ENCODE peak calls at places on chromosomes 3 and 15, in seven cellular contexts. F is HCT116, C is SK-N-SH, J is GM12878, W is H1, A is HepG2, Y is K562. Z is an unnamed sample. For H3K9me3 and H3K4me1, the result is how much of the 10 kb centered on the place peaks cover.

GRCh38 chr3:43013743-43014155 is 34.6 kb downstream of the GASK1A start:
- DNase-seq in Y (no peak), W (no peak), F (no peak), A (no peak), J (no peak), C (no peak), Z (no peak)

GRCh38 chr3:116630494-116630893 is 79.1 kb upstream of the TUSC7 start:
- DNase-seq in C (no peak), J (no peak), F (no peak), Y (no peak), A (no peak), W (no peak), Z (no peak)

GRCh38 chr3:123193448-123194101 is 8.2 kb upstream of the SEC22A start:
- DNase-seq in J (no peak), A (no peak), F (no peak), W (no peak), Y (no peak), C (no peak), Z (no peak)

GRCh38 chr3:61723038-61723437 is 161.7 kb downstream of the PTPRG start:
- DNase-seq in Y (no peak), C (no peak), J (no peak), A (no peak), W (no peak), F (no peak), Z (no peak)

GRCh38 chr3:73215286-73215685 is 153.8 kb downstream of the EBLN2 start:
- DNase-seq in A (no peak), J (no peak), W (no peak), F (no peak), C (no peak), Y (no peak), Z (no peak)

GRCh38 chr3:14235003-14235876 is 56.6 kb downstream of the LSM3 start:
- DNase-seq in A (no peak), F (no peak), C (no peak), J (no peak), W (no peak), Y (peak), Z (no peak)

GRCh38 chr3:63034106-63034505 is 158.9 kb upstream of the CADPS start:
- DNase-seq in W (no peak), Y (no peak), J (no peak), A (no peak), C (no peak), F (no peak), Z (no peak)

GRCh38 chr3:66469220-66469640 is 31.6 kb downstream of the LRIG1 start:
- DNase-seq in F (no peak), W (no peak), J (peak), A (no peak), C (no peak), Y (no peak), Z (no peak)

GRCh38 chr3:48560648-48561018 is 2.9 kb downstream of the UCN2 start:
- DNase-seq in W (no peak), C (peak), J (no peak), F (no peak), A (no peak), Y (no peak), Z (no peak)

GRCh38 chr15:70947369-70948335 is 55.0 kb downstream of the LRRC49 start:
- DNase-seq in C (no peak), J (no peak), Y (no peak), W (no peak), F (no peak), A (no peak), Z (no peak)

GRCh38 chr3:176741648-176742047 is 455.6 kb downstream of the TBL1XR1 start:
- DNase-seq in C (no peak), A (no peak), F (no peak), Y (no peak), W (no peak), J (no peak), Z (no peak)

GRCh38 chr15:60639502-60639901 is 160.6 kb upstream of the ICE2 start:
- DNase-seq in A (no peak), Y (no peak), F (no peak), C (no peak), J (no peak), W (no peak), Z (no peak)

GRCh38 chr3:174247671-174248070 is 611.5 kb upstream of the NAALADL2 start:
- DNase-seq in W (no peak), C (peak), F (no peak), J (no peak), Y (no peak), A (no peak), Z (no peak)

GRCh38 chr3:184685055-184685454 is 26.8 kb downstream of the MAGEF1 start:
- DNase-seq in C (peak), J (no peak), Y (no peak), F (no peak), A (no peak), W (no peak), Z (no peak)

GRCh38 chr3:36837089-36837488 is 72.7 kb upstream of the DCLK3 start:
- DNase-seq in J (no peak), W (no peak), F (no peak), A (no peak), C (no peak), Y (no peak), Z (no peak)

GRCh38 chr3:195537995-195538394 is 5.1 kb downstream of the PPP1R2 start:
- DNase-seq in C (no peak), J (peak), W (no peak), F (no peak), Y (no peak), A (no peak), Z (no peak)

GRCh38 chr15:64288577-64288976 is 67.4 kb downstream of the CSNK1G1 start:
- DNase-seq in F (no peak), W (no peak), Y (no peak), J (no peak), C (no peak), A (no peak), Z (peak)
- TF ChIP-seq SIN3A in F (no peak), W (no peak), Y (no peak), J (no peak), C (no peak), A (no peak), Z (no peak)

GRCh38 chr15:22258402-22259150 is 178.2 kb downstream of the OR4M2 start:
- DNase-seq in J (no peak), W (no peak), Y (no peak), A (no peak), F (no peak), C (peak), Z (no peak)
- H3K9me3 ChIP-seq in J (under half), W (under half), Y (under half), A (under half), F (under half), C (under half), Z (under half)

GRCh38 chr3:31896643-31897433 is 84.2 kb downstream of the OSBPL10 start:
- DNase-seq in F (no peak), Y (no peak), C (no peak), A (peak), W (no peak), J (no peak), Z (no peak)
- H3K4me1 ChIP-seq in F (under half), Y (under half), C (under half), A (under half), W (under half), J (under half), Z (under half)

GRCh38 chr3:3827111-3827510 is 27.9 kb downstream of the LRRN1 start:
- DNase-seq in C (no peak), J (no peak), F (no peak), W (no peak), A (no peak), Y (no peak), Z (no peak)
- TF ChIP-seq SIN3A in C (no peak), J (no peak), F (no peak), W (no peak), A (no peak), Y (no peak), Z (no peak)

DNA sequence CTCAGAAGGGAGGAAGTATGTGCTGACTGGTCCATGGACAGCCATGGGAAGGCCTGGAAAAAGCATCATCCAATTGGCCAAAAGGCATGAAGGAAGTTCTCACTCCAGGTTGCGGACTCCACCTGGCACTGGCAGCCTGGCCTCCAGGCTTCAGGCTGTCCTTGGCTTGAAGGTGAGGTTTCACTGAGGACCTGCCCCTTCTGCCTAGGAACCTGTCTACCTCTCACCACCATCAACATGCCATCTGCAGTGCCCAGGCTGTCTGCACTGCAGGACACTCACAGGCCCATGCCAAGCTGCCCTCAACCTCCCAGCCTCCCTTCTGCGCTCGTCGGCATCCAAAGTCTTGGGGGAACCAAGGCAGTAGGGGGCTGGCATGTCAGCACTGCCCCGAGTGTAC is 51.1 kb downstream of the CEP70 start:
- DNase-seq in C (no peak), A (no peak), Y (no peak), W (no peak), F (no peak), J (no peak), Z (no peak)
- H3K9me3 ChIP-seq in C (under half), A (under half), Y (under half), W (under half), F (under half), J (under half), Z (under half)

GRCh38 chr3:128269131-128269775 is 116.0 kb downstream of the EEFSEC start:
- DNase-seq in J (no peak), C (no peak), Y (no peak), F (no peak), A (no peak), W (peak), Z (no peak)

GRCh38 chr3:128267541-128267940 is 114.3 kb downstream of the EEFSEC start:
- DNase-seq in W (no peak), C (no peak), A (no peak), Y (no peak), F (no peak), J (no peak), Z (no peak)

GRCh38 chr3:128270559-128271492 is 117.5 kb downstream of the EEFSEC start:
- DNase-seq in Y (no peak), F (no peak), A (no peak), C (peak), J (no peak), W (peak), Z (no peak)

GRCh38 chr3:128271536-128272332 is 118.5 kb downstream of the EEFSEC start:
- DNase-seq in Y (no peak), F (no peak), J (no peak), A (no peak), W (peak), C (peak), Z (no peak)

GRCh38 chr3:128269796-128270195 is 116.5 kb downstream of the EEFSEC start:
- DNase-seq in W (no peak), A (no peak), Y (no peak), J (no peak), F (no peak), C (no peak), Z (no peak)
- H3K4me1 ChIP-seq in W (under half), A (under half), Y (under half), J (under half), F (under half), C (under half), Z (under half)

GRCh38 chr15:57736591-57736990 is 30.1 kb downstream of the POLR2M start:
- DNase-seq in J (no peak), F (no peak), W (no peak), A (no peak), Y (no peak), C (no peak), Z (no peak)
- TF ChIP-seq SIN3A in J (no peak), F (no peak), W (no peak), A (no peak), Y (no peak), C (no peak), Z (no peak)

DNA sequence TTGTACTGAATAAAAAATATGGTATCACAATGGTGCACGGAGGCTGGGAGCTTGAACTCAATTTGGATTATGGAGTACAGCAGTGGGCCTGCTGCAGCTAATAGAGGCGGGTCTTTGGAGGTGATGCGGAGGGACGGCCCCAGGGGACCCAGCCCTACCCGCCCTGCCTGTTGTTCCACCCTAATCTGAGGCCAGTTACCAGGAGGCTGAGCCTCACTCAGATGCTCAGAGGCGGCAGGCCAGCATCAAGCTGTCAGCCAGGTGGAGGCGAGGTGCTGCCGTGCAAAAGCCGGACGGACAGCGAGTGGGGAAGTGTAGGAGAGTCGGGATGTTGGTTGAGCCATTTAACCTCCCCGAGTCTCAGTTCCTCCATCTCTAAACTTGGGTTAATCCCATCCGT is 218.5 kb upstream of the RGMA start:
- DNase-seq in W (no peak), C (peak), J (no peak), Y (no peak), F (no peak), A (no peak), Z (no peak)
- H3K9me3 ChIP-seq in W (under half), C (under half), J (under half), Y (under half), F (under half), A (under half), Z (under half)

DNA sequence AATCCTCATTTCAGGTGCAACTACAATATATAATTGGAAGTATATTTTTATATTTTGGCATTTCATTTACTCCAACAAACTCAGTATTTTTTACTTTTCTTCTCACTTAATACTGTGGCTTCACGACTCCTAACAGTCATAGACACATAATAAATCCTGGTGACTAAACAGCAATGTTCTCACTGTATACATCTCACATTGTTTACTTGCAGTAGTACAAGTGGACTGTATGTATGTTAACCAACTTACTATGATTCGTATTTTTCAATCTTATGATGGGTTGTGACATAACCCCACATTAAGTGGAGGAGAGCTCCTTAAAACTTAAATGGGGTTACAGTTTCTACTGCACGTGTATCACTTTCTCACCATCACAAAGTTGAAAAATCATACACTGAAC is 7.5 kb downstream of the ADAM10 start:
- DNase-seq in F (no peak), C (no peak), Y (no peak), W (no peak), J (no peak), A (no peak), Z (no peak)
- H3K4me1 ChIP-seq in F (under half), C (under half), Y (under half), W (under half), J (under half), A (half or more), Z (under half)

Z was measured in Panc1.